ENCODE peak calls at places on chromosome X, in five cellular contexts. B is hepatocyte, Z is nucleus accumbens, F is T-helper 1 cell, G is NAMALWA. O is an unnamed sample.
A peak's percentile ranks its signal among the peaks of the same experiment; 100 is the strongest.

GRCh38 chrX:154486052-154486395 is 391 bp downstream of the UBL4A start:
- DNase-seq in Z (no peak), B (peak; percentile 33), F (peak; percentile 31), G (peak; percentile 37), O (no peak)

GRCh38 chrX:42920752-42921151 is 142.8 kb upstream of the PPP1R2C start:
- DNase-seq in Z (no peak), G (no peak), B (no peak), F (no peak), O (no peak)

GRCh38 chrX:134525086-134525792 is 65.3 kb downstream of the HPRT1 start:
- DNase-seq in F (no peak), G (no peak), Z (no peak), B (no peak), O (peak; percentile 19)

GRCh38 chrX:37060999-37061398 is 52.8 kb downstream of the FAM47C start:
- DNase-seq in F (peak; percentile 17), Z (no peak), B (peak; percentile 68), G (peak; percentile 62), O (peak; percentile 43)

GRCh38 chrX:39157796-39158195 is 356.5 kb downstream of the MID1IP1 start:
- DNase-seq in F (no peak), G (no peak), B (no peak), Z (no peak), O (no peak)

GRCh38 chrX:17590892-17591740 is 146.2 kb upstream of the SCML1 start:
- DNase-seq in Z (peak; percentile 12), G (peak; percentile 51), F (peak; percentile 58), B (peak; percentile 68), O (peak; percentile 22)

GRCh38 chrX:8201896-8202331 is 30.8 kb upstream of the VCX2 start:
- DNase-seq in G (no peak), F (no peak), B (peak; percentile 30), Z (peak; percentile 1), O (no peak)

GRCh38 chrX:24561121-24561520 is 86.0 kb downstream of the PCYT1B start:
- DNase-seq in B (no peak), G (peak; percentile 47), Z (no peak), F (peak; percentile 22), O (peak; percentile 2)

GRCh38 chrX:37685452-37686347 is at the start of gene XK:
- DNase-seq in Z (peak; percentile 5), F (peak; percentile 29), B (peak; percentile 49), G (peak; percentile 72), O (peak; percentile 31)

GRCh38 chrX:48531359-48531954 is 8.1 kb upstream of the TBC1D25 start:
- DNase-seq in Z (no peak), B (no peak), F (peak; percentile 33), G (no peak), O (peak; percentile 50)

GRCh38 chrX:134604701-134605271 is 53.5 kb downstream of the PLAC1 start:
- DNase-seq in B (peak; percentile 27), F (no peak), G (no peak), Z (no peak), O (no peak)

GRCh38 chrX:3384330-3384729 is 37.9 kb upstream of the MXRA5 start:
- DNase-seq in G (no peak), B (no peak), F (no peak), Z (no peak), O (no peak)

GRCh38 chrX:101550825-101551767 is 749 bp downstream of the ARMCX1 start:
- DNase-seq in F (no peak), Z (peak; percentile 30), G (no peak), B (peak; percentile 64), O (no peak)

GRCh38 chrX:63506320-63506719 is 155.2 kb upstream of the SPIN4 start:
- DNase-seq in B (peak; percentile 26), F (peak; percentile 2), G (peak; percentile 50), Z (no peak), O (no peak)

GRCh38 chrX:39356119-39356807 is 555.0 kb downstream of the MID1IP1 start:
- DNase-seq in B (no peak), F (no peak), Z (no peak), G (no peak), O (peak; percentile 26)

GRCh38 chrX:152901816-152902501 is 4.1 kb downstream of the ZNF185 start:
- DNase-seq in B (no peak), G (no peak), Z (no peak), F (no peak), O (no peak)

GRCh38 chrX:49661881-49662280 is 33.9 kb downstream of the PAGE1 start:
- DNase-seq in F (no peak), Z (no peak), B (no peak), G (no peak), O (no peak)

GRCh38 chrX:107686792-107687191 is 58.5 kb downstream of the PRPS1 start:
- DNase-seq in Z (no peak), B (no peak), F (no peak), G (no peak), O (peak; percentile 13)

GRCh38 chrX:42119076-42119475 is 195.7 kb upstream of the CASK start:
- DNase-seq in Z (no peak), F (no peak), G (no peak), B (peak; percentile 41), O (no peak)

GRCh38 chrX:119512145-119512800 is 44.0 kb downstream of the SLC25A5 start:
- DNase-seq in G (peak; percentile 62), Z (peak; percentile 10), B (peak; percentile 80), F (peak; percentile 29), O (peak; percentile 42)

GRCh38 chrX:153824348-153824747 is 6.0 kb downstream of the PDZD4 start:
- DNase-seq in Z (no peak), B (no peak), G (no peak), F (no peak), O (no peak)

GRCh38 chrX:153641575-153642312 is 5.3 kb upstream of the DUSP9 start:
- DNase-seq in Z (no peak), B (peak; percentile 37), G (no peak), F (no peak), O (no peak)

GRCh38 chrX:123277347-123277746 is 93.3 kb downstream of the GRIA3 start:
- DNase-seq in F (no peak), Z (no peak), B (no peak), G (no peak), O (no peak)

GRCh38 chrX:3550160-3550765 is 163.2 kb downstream of the PRKX start:
- DNase-seq in G (peak; percentile 20), F (no peak), B (peak; percentile 17), Z (no peak), O (peak; percentile 79)

GRCh38 chrX:146863566-146863965 is 49.0 kb upstream of the CXorf51A start:
- DNase-seq in G (peak; percentile 7), Z (no peak), F (no peak), B (no peak), O (peak; percentile 1)

GRCh38 chrX:915427-916234 is 285.0 kb downstream of the SHOX start:
- DNase-seq in Z (no peak), F (peak; percentile 25), G (no peak), B (no peak), O (no peak)

GRCh38 chrX:103404225-103405008 is 28.1 kb downstream of the BEX3 start:
- DNase-seq in F (peak; percentile 71), G (peak; percentile 78), Z (no peak), B (peak; percentile 76), O (peak; percentile 79)

GRCh38 chrX:152070186-152070585 is 68.2 kb downstream of the MAGEA10 start:
- DNase-seq in B (no peak), F (no peak), Z (no peak), G (no peak), O (no peak)

GRCh38 chrX:123504047-123504446 is 228.8 kb downstream of the THOC2 start:
- DNase-seq in G (no peak), Z (no peak), B (no peak), F (no peak), O (no peak)

GRCh38 chrX:54799046-54799445 is 991 bp upstream of the ITIH6 start:
- DNase-seq in Z (no peak), G (no peak), B (no peak), F (no peak), O (no peak)

GRCh38 chrX:31038585-31039326 is 33.1 kb downstream of the FTHL17 start:
- DNase-seq in F (peak; percentile 51), B (peak; percentile 56), Z (peak; percentile 2), G (peak; percentile 51), O (peak; percentile 27)

GRCh38 chrX:137749282-137749681 is 183.4 kb downstream of the ZIC3 start:
- DNase-seq in F (no peak), Z (no peak), B (no peak), G (no peak), O (no peak)

GRCh38 chrX:118682258-118683014 is 45.0 kb upstream of the IL13RA1 start:
- DNase-seq in G (no peak), F (no peak), B (no peak), Z (no peak), O (no peak)

GRCh38 chrX:2342281-2342688 is 158.5 kb downstream of the DHRSX start:
- DNase-seq in G (no peak), B (no peak), F (no peak), Z (no peak), O (no peak)